ENCODE peak calls at places on chromosome 10, in ten cellular contexts. B, G, D, R, Q, S, M, X, O and I are unnamed samples.

GRCh38 chr10:133185421-133185820 is 25.4 kb downstream of the KNDC1 start:
- DNase-seq in Q (no peak), D (no peak), R (no peak), S (no peak), M (no peak), O (peak; percentile 1), X (no peak), G (no peak), B (no peak), I (no peak)

GRCh38 chr10:110056822-110057221 is 49.0 kb downstream of the ADD3 start:
- DNase-seq in B (peak; percentile 73), G (no peak), M (no peak), D (no peak), O (no peak), X (no peak), R (no peak), Q (peak; percentile 40), S (no peak), I (no peak)

GRCh38 chr10:21692909-21693308 is 158.9 kb downstream of the MLLT10 start:
- DNase-seq in D (no peak), G (no peak), R (no peak), Q (no peak), S (no peak), O (peak; percentile 9), M (no peak), B (no peak), X (no peak), I (no peak)

GRCh38 chr10:60351191-60351853 is 38.4 kb downstream of the ANK3 start:
- DNase-seq in O (no peak), M (no peak), X (no peak), D (no peak), S (no peak), G (no peak), Q (no peak), R (no peak), B (no peak), I (no peak)

GRCh38 chr10:113958631-113959382 is 84.9 kb upstream of the ADRB1 start:
- DNase-seq in X (no peak), G (peak; percentile 91), R (peak; percentile 88), M (peak; percentile 51), B (peak; percentile 95), Q (peak; percentile 88), O (peak; percentile 79), D (peak; percentile 90), S (peak; percentile 43), I (peak; percentile 75)

GRCh38 chr10:113565364-113565763 is 12.5 kb downstream of the HABP2 start:
- DNase-seq in X (no peak), Q (no peak), G (no peak), O (peak; percentile 26), R (no peak), S (no peak), B (no peak), M (no peak), D (no peak), I (peak; percentile 34)

GRCh38 chr10:13877154-13877909 is 290.6 kb downstream of the PRPF18 start:
- DNase-seq in D (no peak), O (no peak), G (no peak), X (peak; percentile 84), M (no peak), Q (peak; percentile 59), B (no peak), S (no peak), R (no peak), I (no peak)

GRCh38 chr10:132688580-132689420 is 97.1 kb downstream of the NKX6-2 start:
- DNase-seq in S (no peak), D (no peak), R (no peak), M (peak; percentile 6), B (no peak), Q (no peak), G (no peak), O (no peak), X (peak; percentile 17), I (no peak)

GRCh38 chr10:31590023-31590800 is 271.2 kb downstream of the ZEB1 start:
- DNase-seq in D (no peak), B (no peak), R (no peak), S (no peak), M (no peak), G (no peak), X (no peak), Q (peak; percentile 64), O (no peak), I (no peak)

GRCh38 chr10:130748409-130749057 is 563.0 kb downstream of the TCERG1L start:
- DNase-seq in G (no peak), O (no peak), X (peak; percentile 44), M (no peak), B (no peak), R (peak; percentile 77), D (no peak), S (no peak), Q (no peak), I (no peak)

GRCh38 chr10:78634835-78635234 is 433.9 kb upstream of the ZMIZ1 start:
- DNase-seq in Q (peak; percentile 11), B (peak; percentile 18), R (no peak), D (no peak), G (peak; percentile 49), M (no peak), S (no peak), X (no peak), O (no peak), I (no peak)

GRCh38 chr10:17836917-17837316 is 27.8 kb downstream of the MRC1 start:
- DNase-seq in Q (peak; percentile 54), S (no peak), D (peak; percentile 64), X (no peak), O (peak; percentile 46), B (peak; percentile 69), R (no peak), M (no peak), G (peak; percentile 71), I (peak; percentile 22)

GRCh38 chr10:17882557-17882956 is 69.2 kb upstream of the SLC39A12 start:
- DNase-seq in D (no peak), O (no peak), X (no peak), R (no peak), M (no peak), G (no peak), Q (peak; percentile 89), S (no peak), B (peak; percentile 93), I (no peak)

GRCh38 chr10:6528198-6528950 is 51.7 kb downstream of the PRKCQ start:
- DNase-seq in Q (no peak), S (no peak), M (no peak), X (no peak), G (no peak), O (no peak), B (no peak), D (no peak), R (peak; percentile 70), I (no peak)

DNA sequence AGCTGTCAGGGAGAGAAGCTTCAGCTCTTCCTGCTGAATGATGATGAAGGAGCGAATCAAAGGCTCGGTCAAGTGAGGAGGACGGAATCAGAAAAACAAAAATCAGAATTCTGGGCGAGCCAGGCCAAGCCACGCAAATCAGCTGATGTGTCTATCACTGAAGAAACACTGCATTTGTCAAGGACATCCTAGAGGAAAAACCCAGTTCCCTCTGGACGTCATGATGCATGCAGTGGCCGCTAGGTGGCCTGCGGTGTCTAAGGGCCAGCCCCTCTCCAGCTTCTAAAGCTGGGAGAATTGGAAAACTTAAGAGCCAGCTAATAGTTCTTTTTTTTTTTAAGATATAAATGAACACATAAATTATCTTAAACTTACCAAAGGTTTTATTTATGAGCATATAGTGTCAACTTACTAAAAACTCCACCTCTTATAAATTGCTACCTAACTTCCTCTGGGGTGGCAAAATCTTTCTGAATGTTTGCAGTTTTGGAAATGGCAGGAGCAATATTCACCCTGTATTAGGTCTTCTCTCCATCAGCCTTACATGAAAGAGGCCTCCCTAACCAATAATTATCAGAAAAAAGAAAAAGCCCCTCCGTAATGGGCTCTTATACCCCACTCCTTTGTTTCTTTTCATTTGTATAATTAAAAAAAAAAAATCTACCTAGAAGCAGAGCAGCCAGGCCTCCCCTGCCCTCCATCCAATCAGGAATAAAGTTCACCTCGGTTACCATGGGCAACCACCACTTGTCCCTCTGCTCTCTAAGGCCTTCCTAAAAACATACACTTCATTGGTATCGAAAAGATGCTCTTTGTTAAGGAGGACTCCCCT is 186.8 kb downstream of the USP6NL start:
- DNase-seq in Q (peak; percentile 61), G (peak; percentile 80), M (peak; percentile 60), X (no peak), B (peak; percentile 67), R (no peak), S (peak; percentile 73), O (peak; percentile 51), D (peak; percentile 54), I (peak; percentile 57)
- TF ChIP-seq CTCF in Q (peak; percentile 85), G (peak; percentile 80), M (peak; percentile 80), X (peak; percentile 34), B (peak; percentile 92), R (peak; percentile 92), S (peak; percentile 73), O (peak; percentile 69), D (peak; percentile 74), I (peak; percentile 78)

GRCh38 chr10:106271237-106271636 is 893.3 kb downstream of the SORCS1 start:
- DNase-seq in M (no peak), R (no peak), Q (no peak), S (no peak), O (no peak), D (no peak), X (no peak), G (no peak), B (no peak), I (no peak)
- TF ChIP-seq CTCF in M (no peak), R (no peak), Q (no peak), S (no peak), O (peak; percentile 53), D (no peak), X (no peak), G (no peak), B (peak; percentile 33), I (no peak)

DNA sequence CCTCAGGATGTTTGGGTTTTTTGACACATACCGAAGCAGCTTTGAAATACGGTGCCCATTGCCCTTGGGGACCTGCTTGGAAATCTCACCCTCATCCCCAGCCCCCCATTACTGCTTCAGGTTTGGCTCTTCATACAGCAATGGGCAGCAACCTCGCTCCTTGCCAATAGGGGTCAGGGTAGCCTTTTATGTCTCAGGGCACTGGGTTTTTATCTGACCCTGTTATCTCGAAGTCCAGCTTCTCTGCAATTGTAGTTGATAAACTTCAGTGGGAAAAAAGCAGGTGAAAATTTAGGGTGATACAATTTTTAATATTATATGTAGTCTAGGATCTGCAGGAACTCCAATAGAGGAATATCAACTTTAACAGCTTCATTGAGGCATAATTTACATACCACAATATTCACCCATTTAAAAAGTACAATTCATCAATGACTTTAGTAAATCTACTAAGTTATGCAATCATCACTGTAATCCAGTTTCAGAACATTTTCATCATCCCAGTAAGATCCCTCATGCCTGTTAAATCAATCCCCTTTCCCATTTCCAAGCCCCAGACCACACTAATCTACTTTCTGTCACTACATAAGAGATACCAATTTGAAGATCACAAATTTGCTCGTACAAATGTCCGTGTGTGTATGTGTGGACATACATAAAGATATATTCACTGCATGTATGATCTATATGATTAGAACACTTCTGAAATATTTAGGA is 386.2 kb downstream of the KCNMA1 start:
- DNase-seq in B (peak; percentile 61), D (peak; percentile 64), M (no peak), O (peak; percentile 92), R (no peak), X (no peak), S (no peak), G (peak; percentile 64), Q (peak; percentile 64), I (peak; percentile 50)
- TF ChIP-seq CTCF in B (peak; percentile 84), D (peak; percentile 83), M (peak; percentile 42), O (peak; percentile 100), R (peak; percentile 72), X (peak; percentile 12), S (peak; percentile 45), G (peak; percentile 57), Q (peak; percentile 53), I (peak; percentile 86)

GRCh38 chr10:3467052-3467906 is 294.7 kb upstream of the PITRM1 start:
- DNase-seq in R (no peak), D (peak; percentile 98), B (peak; percentile 94), G (peak; percentile 44), S (no peak), X (peak; percentile 88), Q (peak; percentile 96), O (peak; percentile 86), M (peak; percentile 82), I (peak; percentile 97)
- TF ChIP-seq CTCF in R (peak; percentile 65), D (peak; percentile 91), B (peak; percentile 71), G (peak; percentile 30), S (no peak), X (no peak), Q (peak; percentile 42), O (peak; percentile 77), M (peak; percentile 60), I (peak; percentile 55)